ENCODE peak calls at places on chromosomes 13 and 19, in five cellular contexts. N, Q, T, J and V are unnamed samples. For H3K4me1 and H3K27me3, the result is how much of the 10 kb centered on the place peaks cover.

GRCh38 chr19:4077800-4078683 is 11.3 kb upstream of the ZBTB7A start:
- DNase-seq in N (peak), Q (no peak), T (peak), J (peak), V (peak)

GRCh38 chr19:1811472-1811894 is 593 bp downstream of the ATP8B3 start:
- DNase-seq in N (peak), Q (no peak), T (peak), J (peak), V (peak)

GRCh38 chr19:38452430-38453366 is 19.2 kb downstream of the RYR1 start:
- DNase-seq in N (no peak), Q (no peak), T (no peak), J (peak), V (peak)

GRCh38 chr19:31448221-31448657 is 99.0 kb upstream of the TSHZ3 start:
- DNase-seq in N (no peak), Q (no peak), T (peak), J (peak), V (peak)

GRCh38 chr13:101514695-101515275 is 62.3 kb downstream of the ITGBL1 start:
- DNase-seq in N (peak), Q (peak), T (peak), J (peak), V (peak)

GRCh38 chr13:111602874-111603273 is 282.4 kb downstream of the TEX29 start:
- DNase-seq in N (no peak), Q (no peak), T (no peak), J (no peak), V (no peak)

GRCh38 chr19:18541992-18542935 is 1.1 kb downstream of the FKBP8 start:
- DNase-seq in N (no peak), Q (no peak), T (no peak), J (no peak), V (peak)

GRCh38 chr19:47587295-47587694 is 14.3 kb upstream of the ZNF541 start:
- DNase-seq in N (no peak), Q (no peak), T (no peak), J (no peak), V (no peak)

GRCh38 chr19:7196721-7197168 is 97.5 kb downstream of the INSR start:
- DNase-seq in N (peak), Q (no peak), T (peak), J (no peak), V (no peak)

GRCh38 chr13:19685034-19685433 is 51.6 kb downstream of the MPHOSPH8 start:
- DNase-seq in N (no peak), Q (no peak), T (peak), J (peak), V (no peak)

GRCh38 chr13:31947506-31947905 is 84.1 kb upstream of the FRY start:
- DNase-seq in N (no peak), Q (no peak), T (no peak), J (no peak), V (no peak)

GRCh38 chr19:48560095-48560530 is 8.1 kb downstream of the SULT2B1 start:
- DNase-seq in N (no peak), Q (no peak), T (no peak), J (no peak), V (no peak)

GRCh38 chr19:13492128-13492527 is 14.2 kb downstream of the CACNA1A start:
- DNase-seq in N (no peak), Q (no peak), T (no peak), J (no peak), V (peak)

GRCh38 chr13:108377646-108378206 is 108.2 kb downstream of the TNFSF13B start:
- DNase-seq in N (no peak), Q (no peak), T (no peak), J (no peak), V (no peak)

GRCh38 chr13:49371943-49372636 is 71.8 kb downstream of the CAB39L start:
- DNase-seq in N (no peak), Q (no peak), T (no peak), J (peak), V (no peak)

GRCh38 chr19:53158119-53158656 is 665 bp downstream of the ZNF347 start:
- DNase-seq in N (peak), Q (peak), T (peak), J (peak), V (peak)

GRCh38 chr13:59483441-59484116 is 680.1 kb downstream of the DIAPH3 start:
- DNase-seq in N (no peak), Q (no peak), T (no peak), J (no peak), V (peak)

GRCh38 chr13:28077231-28077630 is 23.1 kb downstream of the FLT3 start:
- DNase-seq in N (no peak), Q (no peak), T (no peak), J (no peak), V (no peak)

GRCh38 chr13:55815458-55816033 is 1325.2 kb upstream of the PRR20A start:
- DNase-seq in N (no peak), Q (no peak), T (no peak), J (no peak), V (no peak)

GRCh38 chr19:41971363-41971762 is 12.2 kb upstream of the RABAC1 start:
- DNase-seq in N (no peak), Q (no peak), T (no peak), J (no peak), V (no peak)

GRCh38 chr13:34338102-34338501 is 520.2 kb downstream of the RFC3 start:
- DNase-seq in N (no peak), Q (no peak), T (no peak), J (no peak), V (no peak)

GRCh38 chr13:62781866-62782265 is 1366.2 kb upstream of the PCDH20 start:
- DNase-seq in N (no peak), Q (no peak), T (no peak), J (no peak), V (no peak)

GRCh38 chr13:106680796-106681482 is 113.0 kb upstream of the ARGLU1 start:
- DNase-seq in N (no peak), Q (peak), T (no peak), J (no peak), V (no peak)

GRCh38 chr19:1388637-1389026 is 4.9 kb downstream of the NDUFS7 start:
- DNase-seq in N (no peak), Q (no peak), T (no peak), J (no peak), V (no peak)

GRCh38 chr19:36030264-36031148 is 2.2 kb downstream of the CLIP3 start:
- DNase-seq in N (no peak), Q (no peak), T (no peak), J (no peak), V (no peak)

GRCh38 chr19:39411006-39411831 is 1.2 kb upstream of the PLEKHG2 start:
- DNase-seq in N (peak), Q (no peak), T (peak), J (peak), V (peak)

GRCh38 chr13:42794572-42795275 is 13.3 kb downstream of the FAM216B start:
- DNase-seq in N (no peak), Q (no peak), T (no peak), J (no peak), V (no peak)

GRCh38 chr19:45630463-45630862 is 8.7 kb downstream of the EML2 start:
- DNase-seq in N (no peak), Q (no peak), T (no peak), J (no peak), V (no peak)

GRCh38 chr19:10419646-10420443 is 493 bp upstream of the PDE4A start:
- DNase-seq in N (no peak), Q (peak), T (no peak), J (no peak), V (peak)

GRCh38 chr19:10419200-10419645 is 1.1 kb upstream of the PDE4A start:
- DNase-seq in N (no peak), Q (no peak), T (no peak), J (no peak), V (no peak)

GRCh38 chr19:10421981-10422461 is 1.7 kb downstream of the PDE4A start:
- DNase-seq in N (no peak), Q (no peak), T (no peak), J (no peak), V (no peak)

GRCh38 chr19:10421240-10421948 is 1.1 kb downstream of the PDE4A start:
- DNase-seq in N (no peak), Q (no peak), T (no peak), J (no peak), V (no peak)

DNA sequence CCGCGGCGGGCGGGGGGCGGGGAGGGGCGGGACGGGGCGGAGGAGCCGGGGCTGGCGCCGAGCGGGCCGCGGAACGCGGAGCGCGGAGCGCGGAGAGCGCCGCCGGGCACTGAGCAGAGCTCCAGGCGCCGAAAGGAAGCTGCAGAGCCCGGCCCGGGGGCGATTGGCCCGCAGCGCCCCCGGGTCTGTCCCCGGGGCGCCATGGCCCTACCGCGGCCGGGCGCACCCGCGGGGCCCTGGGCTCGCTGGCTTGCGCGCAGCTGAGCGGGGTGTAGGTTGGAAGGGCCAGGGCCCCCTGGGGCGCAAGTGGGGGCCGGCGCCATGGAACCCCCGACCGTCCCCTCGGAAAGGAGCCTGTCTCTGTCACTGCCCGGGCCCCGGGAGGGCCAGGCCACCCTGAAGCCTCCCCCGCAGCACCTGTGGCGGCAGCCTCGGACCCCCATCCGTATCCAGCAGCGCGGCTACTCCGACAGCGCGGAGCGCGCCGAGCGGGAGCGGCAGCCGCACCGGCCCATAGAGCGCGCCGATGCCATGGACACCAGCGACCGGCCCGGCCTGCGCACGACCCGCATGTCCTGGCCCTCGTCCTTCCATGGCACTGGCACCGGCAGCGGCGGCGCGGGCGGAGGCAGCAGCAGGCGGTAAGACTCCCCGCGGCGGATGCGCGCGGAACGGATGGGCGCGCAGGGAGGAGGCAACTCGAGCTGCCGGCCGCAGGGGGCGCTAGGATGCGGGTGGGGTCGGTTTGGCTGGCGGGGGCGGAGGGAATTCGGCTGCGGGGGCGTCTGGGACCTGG is at the start of gene PDE4A:
- DNase-seq in N (no peak), Q (no peak), T (no peak), J (no peak), V (peak)
- H3K4me1 ChIP-seq in N (half or more), Q (under half), T (half or more), J (under half), V (under half)

GRCh38 chr19:43749152-43749551 is 5.6 kb downstream of the SMG9 start:
- DNase-seq in N (no peak), Q (no peak), T (no peak), J (no peak), V (no peak)

GRCh38 chr19:43749898-43750297 is 4.9 kb downstream of the SMG9 start:
- DNase-seq in N (no peak), Q (no peak), T (no peak), J (no peak), V (no peak)

GRCh38 chr19:43754312-43754561 is 525 bp downstream of the SMG9 start:
- DNase-seq in N (no peak), Q (no peak), T (no peak), J (no peak), V (no peak)

GRCh38 chr19:43752287-43752875 is 2.4 kb downstream of the SMG9 start:
- DNase-seq in N (no peak), Q (no peak), T (no peak), J (no peak), V (no peak)

GRCh38 chr19:43751466-43752220 is 3.1 kb downstream of the SMG9 start:
- DNase-seq in N (no peak), Q (no peak), T (no peak), J (no peak), V (no peak)
- H3K27ac ChIP-seq in N (no peak), Q (no peak), T (no peak), J (peak), V (no peak)

GRCh38 chr13:26020536-26021290 is 31.1 kb downstream of the SHISA2 start:
- DNase-seq in N (no peak), Q (no peak), T (no peak), J (no peak), V (no peak)
- H3K27me3 ChIP-seq in N (under half), Q (under half), T (under half), J (under half), V (under half)

DNA sequence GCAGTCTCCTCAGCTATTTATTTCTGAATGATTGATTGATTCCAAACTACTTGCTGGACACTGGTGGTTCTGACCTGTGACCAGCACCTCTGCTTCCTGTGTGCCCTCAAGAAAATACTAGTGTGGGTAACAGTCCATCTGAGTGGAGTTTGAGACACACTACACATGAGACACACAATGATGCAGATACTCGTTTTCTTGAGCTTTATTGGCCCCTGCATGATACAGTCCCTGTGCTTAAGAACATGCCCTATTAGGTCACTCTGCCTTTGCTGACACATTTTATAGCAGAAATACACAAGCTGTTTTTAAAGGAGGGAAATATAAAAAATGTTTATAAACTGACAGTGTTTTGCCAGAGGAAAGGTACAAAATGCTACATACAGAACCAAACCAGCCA is 126.9 kb downstream of the STK24 start:
- DNase-seq in N (no peak), Q (no peak), T (no peak), J (no peak), V (no peak)
- H3K4me1 ChIP-seq in N (under half), Q (under half), T (under half), J (under half), V (under half)

DNA sequence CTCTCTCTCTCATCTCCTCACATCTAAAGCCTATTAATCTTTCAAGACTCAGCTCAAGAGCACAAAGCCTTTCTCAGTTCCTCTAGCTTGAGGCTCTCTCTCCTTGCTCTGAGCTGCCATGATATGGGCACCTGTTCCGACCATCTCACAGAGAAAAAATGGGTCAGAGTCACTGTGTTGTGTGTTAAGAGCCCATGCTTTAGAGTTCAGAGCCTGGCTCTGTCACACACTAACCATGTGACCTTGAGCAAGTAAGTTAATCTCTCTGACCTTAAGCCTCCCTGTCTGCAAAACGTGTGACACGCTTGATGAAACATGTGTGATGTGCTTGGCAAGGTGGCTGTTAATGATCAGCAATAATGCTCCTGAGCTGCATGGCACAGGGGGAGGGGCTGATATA is 245.2 kb downstream of the DLEU7 start:
- DNase-seq in N (peak), Q (no peak), T (no peak), J (no peak), V (no peak)
- H3K27ac ChIP-seq in N (no peak), Q (no peak), T (no peak), J (no peak), V (no peak)

DNA sequence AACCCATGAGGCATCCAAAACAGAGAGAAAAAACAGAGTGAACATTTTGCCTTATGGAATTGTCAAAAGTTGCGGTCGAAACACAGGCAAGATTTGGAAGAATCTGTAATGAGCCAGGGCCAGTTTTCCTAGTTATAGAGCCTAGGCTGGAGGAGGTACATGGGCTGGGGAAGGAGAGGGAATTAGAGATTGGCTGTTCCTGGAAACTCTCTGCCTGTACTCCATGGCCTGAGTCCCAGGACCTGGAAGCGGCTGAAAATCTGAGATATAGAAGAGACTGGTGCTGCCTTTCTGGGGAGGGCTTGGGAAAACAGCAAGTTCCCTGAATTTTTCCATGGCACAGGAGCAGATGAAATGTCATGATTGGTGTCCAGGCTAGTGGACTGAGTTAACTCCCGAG is 122.8 kb upstream of the KLF12 start:
- DNase-seq in N (no peak), Q (no peak), T (no peak), J (no peak), V (no peak)
- H3K27me3 ChIP-seq in N (under half), Q (under half), T (under half), J (under half), V (under half)

GRCh38 chr19:14843169-14843568 is 5.6 kb downstream of the OR7A10 start:
- DNase-seq in N (no peak), Q (no peak), T (no peak), J (no peak), V (no peak)
- H3K4me1 ChIP-seq in N (under half), Q (under half), T (under half), J (under half), V (under half)

DNA sequence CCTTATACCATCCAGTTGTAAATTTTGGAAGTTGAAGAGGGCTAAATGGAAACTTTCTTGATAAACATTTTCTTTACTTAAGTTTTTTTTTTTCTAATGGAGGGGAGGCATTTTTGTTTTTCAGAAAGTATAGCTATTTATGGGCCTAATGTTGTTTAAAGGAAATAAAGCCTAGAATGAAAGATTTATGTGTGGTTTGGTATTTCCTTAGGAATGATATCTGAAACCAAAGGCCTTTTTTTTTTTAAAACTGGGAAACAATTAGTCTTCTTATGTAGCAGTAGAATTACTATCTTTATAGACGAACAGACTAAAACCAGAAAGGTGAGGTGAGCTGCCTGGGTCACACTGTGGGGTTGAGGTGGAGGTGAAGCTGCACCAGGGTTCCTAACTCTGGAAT is 80.1 kb downstream of the ESD start:
- DNase-seq in N (no peak), Q (no peak), T (no peak), J (no peak), V (no peak)
- H3K27ac ChIP-seq in N (no peak), Q (no peak), T (no peak), J (no peak), V (no peak)

GRCh38 chr19:14677464-14677863 is 2.8 kb upstream of the ADGRE3 start:
- DNase-seq in N (no peak), Q (no peak), T (no peak), J (no peak), V (no peak)
- H3K27me3 ChIP-seq in N (under half), Q (under half), T (under half), J (under half), V (under half)